ENCODE peak calls at places on chromosomes 16 and 17, in nine cellular contexts. J is fibroblast of pulmonary artery; I is stimulated activated naive CD4-positive, alpha-beta T cell; K is fibroblast of mammary gland; Z is activated T-cell treated with anti-CD3 and anti-CD28 coated beads, Interleukin-2, amount 50 U/mL, for 72 hours; L is ovary; F is psoas muscle; S is K562; V is activated CD4-positive, alpha-beta T cell treated with anti-CD3 and anti-CD28 coated beads, Interleukin-2, amount 50 U/mL, for 48 hours. W is an unnamed sample.

GRCh38 chr17:17303010-17303846 is at the start of gene NT5M:
- DNase-seq in J (peak), I (peak), K (peak), Z (peak), L (peak), F (peak), S (peak), V (peak), W (peak)

GRCh38 chr17:72822358-72823023 is 270.0 kb downstream of the SLC39A11 start:
- DNase-seq in J (no peak), I (no peak), K (no peak), Z (no peak), L (no peak), F (no peak), S (no peak), V (no peak), W (no peak)

GRCh38 chr17:72984145-72984924 is 108.2 kb downstream of the SLC39A11 start:
- DNase-seq in J (peak), I (no peak), K (peak), Z (no peak), L (no peak), F (no peak), S (no peak), V (no peak), W (no peak)

GRCh38 chr17:50055055-50055425 is 870 bp upstream of the ITGA3 start:
- DNase-seq in J (no peak), I (no peak), K (no peak), Z (no peak), L (no peak), F (peak), S (no peak), V (peak), W (no peak)

GRCh38 chr16:47392114-47392513 is 68.7 kb downstream of the ITFG1 start:
- DNase-seq in J (no peak), I (peak), K (peak), Z (no peak), L (no peak), F (no peak), S (no peak), V (no peak), W (peak)

GRCh38 chr17:9647014-9647413 is 1.7 kb downstream of the USP43 start:
- DNase-seq in J (no peak), I (no peak), K (no peak), Z (no peak), L (no peak), F (no peak), S (no peak), V (no peak), W (no peak)

GRCh38 chr17:71975331-71975801 is 145.5 kb upstream of the SOX9 start:
- DNase-seq in J (peak), I (no peak), K (peak), Z (no peak), L (no peak), F (peak), S (no peak), V (no peak), W (no peak)

GRCh38 chr16:48608452-48608851 is 1.5 kb downstream of the N4BP1 start:
- DNase-seq in J (no peak), I (peak), K (peak), Z (no peak), L (no peak), F (no peak), S (no peak), V (no peak), W (peak)

GRCh38 chr17:50205931-50206505 is 4.6 kb upstream of the COL1A1 start:
- DNase-seq in J (no peak), I (no peak), K (no peak), Z (no peak), L (peak), F (no peak), S (no peak), V (no peak), W (no peak)

GRCh38 chr16:47037746-47038458 is 64.4 kb upstream of the DNAJA2 start:
- DNase-seq in J (peak), I (peak), K (peak), Z (peak), L (peak), F (peak), S (peak), V (peak), W (peak)

GRCh38 chr16:67661101-67661661 is 421 bp downstream of the PARD6A start:
- DNase-seq in J (peak), I (no peak), K (peak), Z (no peak), L (no peak), F (no peak), S (no peak), V (peak), W (peak)

GRCh38 chr17:70109497-70109896 is 34.5 kb downstream of the KCNJ16 start:
- DNase-seq in J (no peak), I (no peak), K (no peak), Z (no peak), L (no peak), F (no peak), S (no peak), V (no peak), W (no peak)

GRCh38 chr16:29978564-29979270 is 5.0 kb downstream of the TAOK2 start:
- DNase-seq in J (no peak), I (no peak), K (no peak), Z (no peak), L (no peak), F (no peak), S (no peak), V (no peak), W (no peak)

GRCh38 chr16:6600167-6600566 is 732.5 kb upstream of the RBFOX1 start:
- DNase-seq in J (no peak), I (no peak), K (no peak), Z (no peak), L (no peak), F (no peak), S (no peak), V (no peak), W (no peak)

GRCh38 chr17:35684046-35684802 is 47.2 kb upstream of the RASL10B start:
- DNase-seq in J (peak), I (no peak), K (peak), Z (no peak), L (no peak), F (no peak), S (no peak), V (no peak), W (no peak)

GRCh38 chr16:77905356-77905920 is 116.9 kb upstream of the CLEC3A start:
- DNase-seq in J (no peak), I (no peak), K (no peak), Z (no peak), L (no peak), F (no peak), S (no peak), V (no peak), W (no peak)

GRCh38 chr17:65936013-65936412 is 255.9 kb downstream of the CEP112 start:
- DNase-seq in J (peak), I (no peak), K (peak), Z (no peak), L (no peak), F (no peak), S (no peak), V (no peak), W (no peak)

GRCh38 chr16:31148281-31148728 is 1.6 kb downstream of the PRSS36 start:
- DNase-seq in J (no peak), I (no peak), K (no peak), Z (no peak), L (no peak), F (no peak), S (peak), V (no peak), W (no peak)

GRCh38 chr16:65123846-65124513 is 2.1 kb upstream of the CDH11 start:
- DNase-seq in J (no peak), I (no peak), K (no peak), Z (no peak), L (no peak), F (no peak), S (no peak), V (no peak), W (no peak)

GRCh38 chr17:46952115-46952514 is 26.9 kb downstream of the RPRML start:
- DNase-seq in J (no peak), I (no peak), K (no peak), Z (no peak), L (no peak), F (no peak), S (no peak), V (no peak), W (no peak)

GRCh38 chr17:6328279-6328678 is 106.6 kb downstream of the AIPL1 start:
- DNase-seq in J (no peak), I (no peak), K (no peak), Z (no peak), L (no peak), F (no peak), S (peak), V (no peak), W (no peak)

GRCh38 chr17:79575229-79575628 is 35.6 kb downstream of the RBFOX3 start:
- DNase-seq in J (no peak), I (no peak), K (no peak), Z (no peak), L (no peak), F (no peak), S (no peak), V (no peak), W (no peak)